ENCODE peak calls at places on chromosomes 7 and 10, in seven cellular contexts. A is testis; D is CD8-positive, alpha-beta T cell; S is Calu3; Q is cardiac muscle cell; E is left ventricle myocardium inferior; P is psoas muscle. I is an unnamed sample.

GRCh38 chr7:130135208-130136205 is 65.2 kb downstream of the KLHDC10 start:
- DNase-seq in E (no peak), S (no peak), P (no peak), D (no peak), Q (peak), A (no peak), I (no peak)

GRCh38 chr7:1110358-1110757 is 22.4 kb downstream of the GPER1 start:
- DNase-seq in E (no peak), P (peak), S (no peak), A (no peak), Q (no peak), D (no peak), I (no peak)

GRCh38 chr10:80528901-80529300 is 8.8 kb upstream of the SH2D4B start:
- DNase-seq in D (no peak), P (peak), S (no peak), Q (no peak), A (no peak), E (no peak), I (no peak)

GRCh38 chr10:97434055-97434454 is 8.1 kb downstream of the PGAM1 start:
- DNase-seq in D (no peak), P (no peak), Q (peak), A (no peak), S (no peak), E (no peak), I (no peak)

GRCh38 chr7:98867271-98867701 is 2.5 kb downstream of the TMEM130 start:
- DNase-seq in Q (no peak), E (no peak), A (peak), P (peak), D (no peak), S (no peak), I (no peak)

GRCh38 chr10:84140036-84140379 is 699 bp downstream of the GHITM start:
- DNase-seq in A (peak), D (no peak), Q (peak), S (no peak), E (no peak), P (peak), I (peak)

GRCh38 chr7:159065852-159066480 is 78.7 kb downstream of the VIPR2 start:
- DNase-seq in E (no peak), S (no peak), P (no peak), Q (no peak), A (no peak), D (no peak), I (no peak)

GRCh38 chr10:44030132-44030531 is 354.8 kb downstream of the CXCL12 start:
- DNase-seq in E (no peak), P (no peak), A (no peak), S (no peak), Q (no peak), D (peak), I (no peak)

GRCh38 chr7:98553666-98554065 is 63.4 kb upstream of the NPTX2 start:
- DNase-seq in A (no peak), P (no peak), E (no peak), D (no peak), S (no peak), Q (no peak), I (no peak)

GRCh38 chr10:12689893-12690292 is 311.6 kb downstream of the CCDC3 start:
- DNase-seq in E (no peak), P (no peak), D (no peak), A (no peak), Q (no peak), S (no peak), I (no peak)

GRCh38 chr10:74750848-74751274 is 75.5 kb upstream of the KAT6B start:
- DNase-seq in E (no peak), S (no peak), D (peak), A (no peak), P (no peak), Q (no peak), I (no peak)

GRCh38 chr10:110868981-110869380 is 2.7 kb upstream of the PDCD4 start:
- DNase-seq in D (peak), E (no peak), P (no peak), A (no peak), Q (no peak), S (no peak), I (no peak)

GRCh38 chr10:114970515-114970914 is 32.5 kb downstream of the TRUB1 start:
- DNase-seq in A (no peak), E (no peak), Q (no peak), P (no peak), D (no peak), S (no peak), I (peak)

GRCh38 chr10:91549296-91549695 is 83.6 kb downstream of the PPP1R3C start:
- DNase-seq in D (no peak), S (no peak), A (no peak), P (no peak), E (no peak), Q (no peak), I (no peak)

GRCh38 chr10:93376372-93377296 is 105.5 kb downstream of the MYOF start:
- DNase-seq in S (peak), Q (peak), P (no peak), E (no peak), A (peak), D (peak), I (peak)

GRCh38 chr10:43122096-43122495 is 16.1 kb upstream of the CSGALNACT2 start:
- DNase-seq in S (no peak), Q (no peak), E (no peak), P (peak), D (no peak), A (no peak), I (no peak)

GRCh38 chr10:43226441-43226840 is 40.4 kb downstream of the RASGEF1A start:
- DNase-seq in E (no peak), P (no peak), A (no peak), D (no peak), S (no peak), Q (no peak), I (no peak)

GRCh38 chr10:74227697-74228424 is 76.8 kb downstream of the ADK start:
- DNase-seq in D (no peak), S (no peak), E (no peak), A (no peak), P (no peak), Q (peak), I (peak)

GRCh38 chr10:61869772-61870520 is 31.6 kb upstream of the ARID5B start:
- DNase-seq in Q (peak), D (no peak), P (no peak), S (no peak), E (no peak), A (no peak), I (peak)

GRCh38 chr10:71045188-71045841 is 156.9 kb upstream of the PCBD1 start:
- DNase-seq in E (no peak), S (no peak), Q (no peak), A (peak), D (no peak), P (peak), I (no peak)

GRCh38 chr10:69571618-69572158 is 1.5 kb downstream of the NEUROG3 start:
- DNase-seq in A (no peak), Q (no peak), P (no peak), E (no peak), S (no peak), D (no peak), I (no peak)

GRCh38 chr10:88810196-88810961 is 7.8 kb downstream of the LIPM start:
- DNase-seq in P (no peak), A (peak), E (no peak), D (peak), S (peak), Q (peak), I (peak)

DNA sequence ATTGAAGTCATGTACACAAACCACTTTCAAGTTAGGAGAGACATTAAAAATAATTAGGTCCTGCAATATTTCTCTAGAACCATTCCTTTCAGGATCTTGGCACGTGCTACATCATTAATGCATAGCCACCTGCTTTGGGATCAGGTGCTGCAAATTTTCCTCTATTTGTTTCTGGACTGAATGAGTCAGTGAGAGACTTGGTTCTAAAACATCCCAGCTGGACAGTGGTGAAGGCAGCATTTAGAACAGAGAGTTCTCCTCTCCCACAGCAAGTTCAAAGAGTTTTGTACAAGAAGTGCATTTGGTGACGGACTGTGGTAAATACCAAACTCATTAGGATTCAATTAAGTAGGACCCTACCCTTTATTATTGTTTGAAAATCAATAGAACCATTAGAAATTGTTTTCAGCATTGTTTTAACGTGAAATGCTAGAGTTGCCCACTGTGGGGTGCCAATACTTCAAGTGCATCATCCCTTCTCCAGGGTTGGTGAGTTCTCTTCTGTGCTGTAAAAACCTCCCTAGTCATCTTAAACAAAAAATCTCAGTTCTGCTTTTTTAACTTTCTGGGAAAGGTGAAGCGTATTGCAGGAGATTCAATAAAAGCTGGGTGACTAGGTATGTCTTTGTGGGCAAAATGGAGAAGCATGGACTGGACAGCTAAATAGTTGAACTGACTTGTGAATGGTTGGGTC is 698.9 kb downstream of the SUGCT start:
- DNase-seq in D (no peak), Q (peak), E (no peak), A (no peak), S (peak), P (no peak), I (no peak)
- TF ChIP-seq CTCF in D (no peak), Q (peak), E (no peak), A (no peak), S (no peak), P (no peak), I (peak)

GRCh38 chr7:109945820-109946518 is 1145.0 kb upstream of the LRRN3 start:
- DNase-seq in E (no peak), A (no peak), P (no peak), D (no peak), S (no peak), Q (no peak), I (no peak)
- TF ChIP-seq CTCF in E (no peak), A (no peak), P (no peak), D (no peak), S (no peak), Q (no peak), I (no peak)

GRCh38 chr7:132394283-132395003 is 181.8 kb downstream of the PLXNA4 start:
- DNase-seq in E (no peak), P (no peak), Q (peak), S (no peak), A (no peak), D (peak), I (peak)
- TF ChIP-seq CTCF in E (peak), P (peak), Q (peak), S (no peak), A (no peak), D (peak), I (peak)

GRCh38 chr7:138254444-138254843 is 178.2 kb downstream of the AKR1D1 start:
- DNase-seq in S (no peak), D (no peak), E (no peak), P (no peak), Q (no peak), A (no peak), I (no peak)
- TF ChIP-seq CTCF in S (no peak), D (no peak), E (no peak), P (no peak), Q (no peak), A (no peak), I (no peak)

I was measured in MCF 10A.